ENCODE peak calls at places on chromosomes 4 and X, in four cellular contexts. One of them, this sample, is unnamed.

GRCh38 chr4:165355900-165356300 is 22.9 kb upstream of the CPE start:
- DNase-seq in thyroid gland: peak; percentile 41
- DNase-seq in upper lobe of left lung: no peak
- DNase-seq in GM12878: no peak
- DNase-seq in this sample: no peak

GRCh38 chr4:32226201-32226600 is 1506.0 kb downstream of the PCDH7 start:
- DNase-seq in thyroid gland: no peak
- DNase-seq in GM12878: no peak
- DNase-seq in upper lobe of left lung: no peak
- DNase-seq in this sample: no peak

GRCh38 chr4:43282534-43282933 is 390.0 kb downstream of the GRXCR1 start:
- DNase-seq in upper lobe of left lung: no peak
- DNase-seq in thyroid gland: no peak
- DNase-seq in GM12878: no peak
- DNase-seq in this sample: no peak

GRCh38 chr4:136186650-136187049 is 1345.6 kb downstream of the PCDH18 start:
- DNase-seq in upper lobe of left lung: no peak
- DNase-seq in GM12878: no peak
- DNase-seq in thyroid gland: no peak
- DNase-seq in this sample: no peak

GRCh38 chr4:186487726-186488125 is 67.6 kb downstream of the MTNR1A start:
- DNase-seq in upper lobe of left lung: no peak
- DNase-seq in GM12878: no peak
- DNase-seq in thyroid gland: no peak
- DNase-seq in this sample: no peak

GRCh38 chrX:85611926-85612325 is 232.5 kb upstream of the POF1B start:
- DNase-seq in thyroid gland: no peak
- DNase-seq in upper lobe of left lung: no peak
- DNase-seq in GM12878: no peak
- DNase-seq in this sample: no peak

GRCh38 chr4:124060261-124060918 is 652.1 kb downstream of the ANKRD50 start:
- DNase-seq in thyroid gland: peak; percentile 4
- DNase-seq in GM12878: peak; percentile 1
- DNase-seq in upper lobe of left lung: peak; percentile 47
- DNase-seq in this sample: peak; percentile 18

GRCh38 chr4:53123171-53123570 is 242.7 kb downstream of the SCFD2 start:
- DNase-seq in GM12878: no peak
- DNase-seq in upper lobe of left lung: no peak
- DNase-seq in thyroid gland: no peak
- DNase-seq in this sample: no peak

GRCh38 chr4:143489116-143489515 is 24.4 kb upstream of the SMARCA5 start:
- DNase-seq in upper lobe of left lung: no peak
- DNase-seq in thyroid gland: no peak
- DNase-seq in GM12878: no peak
- DNase-seq in this sample: no peak

GRCh38 chrX:120727503-120727902 is 97.6 kb upstream of the C1GALT1C1 start:
- DNase-seq in thyroid gland: no peak
- DNase-seq in upper lobe of left lung: no peak
- DNase-seq in GM12878: no peak
- DNase-seq in this sample: no peak

GRCh38 chr4:184514121-184514988 is 40.0 kb upstream of the IRF2 start:
- DNase-seq in upper lobe of left lung: peak; percentile 75
- DNase-seq in GM12878: peak; percentile 94
- DNase-seq in thyroid gland: peak; percentile 30
- DNase-seq in this sample: peak; percentile 48

GRCh38 chr4:74933562-74934015 is 673 bp downstream of the PARM1 start:
- DNase-seq in thyroid gland: peak; percentile 48
- DNase-seq in GM12878: no peak
- DNase-seq in upper lobe of left lung: peak; percentile 43
- DNase-seq in this sample: peak; percentile 40

GRCh38 chrX:48695524-48695875 is 1.0 kb upstream of the SUV39H1 start:
- DNase-seq in GM12878: no peak
- DNase-seq in upper lobe of left lung: no peak
- DNase-seq in thyroid gland: peak; percentile 1
- DNase-seq in this sample: no peak

GRCh38 chr4:17597517-17597916 is 16.9 kb upstream of the MED28 start:
- DNase-seq in thyroid gland: no peak
- DNase-seq in upper lobe of left lung: no peak
- DNase-seq in GM12878: no peak
- DNase-seq in this sample: no peak

GRCh38 chrX:65677954-65678469 is 10.6 kb downstream of the MSN start:
- DNase-seq in upper lobe of left lung: peak; percentile 36
- DNase-seq in GM12878: no peak
- DNase-seq in thyroid gland: no peak
- DNase-seq in this sample: no peak

GRCh38 chr4:150005537-150005936 is 72.7 kb upstream of the DCLK2 start:
- DNase-seq in GM12878: no peak
- DNase-seq in thyroid gland: no peak
- DNase-seq in upper lobe of left lung: no peak
- DNase-seq in this sample: no peak

GRCh38 chrX:11558972-11559371 is 106.7 kb downstream of the ARHGAP6 start:
- DNase-seq in thyroid gland: peak; percentile 1
- DNase-seq in upper lobe of left lung: no peak
- DNase-seq in GM12878: no peak
- DNase-seq in this sample: peak; percentile 12

DNA sequence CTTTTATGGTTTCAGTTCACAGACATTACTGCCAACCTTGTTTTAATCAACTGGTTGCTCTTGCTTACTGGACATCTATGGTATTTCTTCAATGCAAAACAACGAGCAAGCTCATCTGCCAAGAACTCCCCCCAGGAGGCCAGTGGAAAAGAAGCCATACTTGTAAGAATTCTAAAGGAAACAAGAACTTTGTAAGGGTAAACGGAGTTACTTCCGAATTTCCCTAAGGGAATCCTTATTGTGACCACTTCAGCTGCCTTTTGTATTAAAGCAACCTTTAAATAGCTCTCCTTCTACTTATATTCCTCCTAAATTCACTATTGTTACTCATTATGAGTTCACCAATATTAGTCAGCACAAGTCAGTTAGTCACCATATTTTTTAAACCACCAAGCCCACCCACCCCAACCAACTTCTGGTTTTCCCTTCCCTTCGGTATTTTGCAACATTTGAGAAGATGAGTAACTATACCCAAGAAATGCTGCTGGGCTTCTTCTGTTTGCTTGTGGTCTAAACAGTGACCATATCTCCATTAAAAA is 602.8 kb upstream of the DIPK2B start:
- DNase-seq in GM12878: no peak
- DNase-seq in upper lobe of left lung: no peak
- DNase-seq in thyroid gland: no peak
- DNase-seq in this sample: no peak
- H3K4me3 ChIP-seq in GM12878: no peak overlapping the region
- H3K4me3 ChIP-seq in upper lobe of left lung: no peak overlapping the region
- H3K4me3 ChIP-seq in thyroid gland: no peak overlapping the region
- H3K4me3 ChIP-seq in this sample: no peak overlapping the region

GRCh38 chr4:138238521-138239292 is 3.4 kb downstream of the SLC7A11 start:
- DNase-seq in GM12878: no peak
- DNase-seq in upper lobe of left lung: no peak
- DNase-seq in thyroid gland: no peak
- DNase-seq in this sample: no peak
- TF ChIP-seq POLR2A in GM12878: no peak
- TF ChIP-seq POLR2A in upper lobe of left lung: no peak
- TF ChIP-seq POLR2A in thyroid gland: no peak
- TF ChIP-seq POLR2A in this sample: no peak

GRCh38 chr4:8589336-8589735 is 3.2 kb upstream of the CPZ start:
- DNase-seq in thyroid gland: no peak
- DNase-seq in GM12878: no peak
- DNase-seq in upper lobe of left lung: no peak
- DNase-seq in this sample: no peak

GRCh38 chr4:8586671-8587468 is 5.7 kb upstream of the CPZ start:
- DNase-seq in GM12878: no peak
- DNase-seq in upper lobe of left lung: peak; percentile 18
- DNase-seq in thyroid gland: peak; percentile 18
- DNase-seq in this sample: no peak

GRCh38 chr4:8589831-8590545 is 2.6 kb upstream of the CPZ start:
- DNase-seq in GM12878: no peak
- DNase-seq in upper lobe of left lung: no peak
- DNase-seq in thyroid gland: no peak
- DNase-seq in this sample: no peak

GRCh38 chr4:8587469-8588195 is 4.9 kb upstream of the CPZ start:
- DNase-seq in GM12878: no peak
- DNase-seq in thyroid gland: no peak
- DNase-seq in upper lobe of left lung: no peak
- DNase-seq in this sample: no peak

DNA sequence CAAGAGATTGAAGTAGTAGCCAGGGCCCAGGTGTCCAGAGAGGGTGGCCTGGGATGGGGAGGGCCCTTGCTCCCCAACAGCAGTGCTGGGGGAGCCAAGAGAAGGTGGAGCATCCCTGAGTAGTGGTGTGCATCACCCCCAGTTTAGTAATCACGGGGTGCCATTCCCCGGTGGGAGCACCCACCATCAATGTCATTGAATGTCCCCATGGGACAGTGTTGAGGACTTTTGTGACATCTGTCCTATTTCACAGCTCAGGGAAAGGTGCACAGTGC is 4.4 kb upstream of the CPZ start:
- DNase-seq in GM12878: no peak
- DNase-seq in thyroid gland: no peak
- DNase-seq in upper lobe of left lung: no peak
- DNase-seq in this sample: no peak
- H3K4me1 ChIP-seq in GM12878: no peaks in the 10 kb centered on the region
- H3K4me1 ChIP-seq in thyroid gland: peaks cover 7% of the 10 kb centered on the region
- H3K4me1 ChIP-seq in upper lobe of left lung: peaks cover 3% of the 10 kb centered on the region
- H3K4me1 ChIP-seq in this sample: no peaks in the 10 kb centered on the region

DNA sequence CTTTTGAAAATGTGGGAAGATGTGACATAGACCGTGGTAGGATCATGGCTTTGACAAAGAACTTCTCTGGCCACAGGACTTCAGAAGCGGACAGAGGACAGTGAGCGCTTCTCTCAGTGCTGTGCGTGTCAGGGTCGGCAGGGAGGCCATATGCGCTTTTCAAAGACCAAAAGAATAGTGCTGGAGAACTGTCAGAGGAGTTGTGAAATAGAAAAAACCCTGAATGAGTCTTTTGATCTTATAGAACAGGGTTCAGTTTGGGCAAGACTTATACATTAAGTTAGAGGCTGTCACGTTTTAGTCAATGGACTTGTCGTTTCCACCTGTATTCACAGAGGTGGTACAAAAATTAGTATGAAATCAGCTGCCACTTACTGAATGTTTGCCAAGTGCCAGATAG is 77.4 kb downstream of the PTTG2 start:
- DNase-seq in upper lobe of left lung: no peak
- DNase-seq in thyroid gland: no peak
- DNase-seq in GM12878: no peak
- DNase-seq in this sample: no peak
- H3K4me3 ChIP-seq in upper lobe of left lung: no peak overlapping the region
- H3K4me3 ChIP-seq in thyroid gland: no peak overlapping the region
- H3K4me3 ChIP-seq in GM12878: no peak overlapping the region
- H3K4me3 ChIP-seq in this sample: no peak overlapping the region

GRCh38 chr4:20253272-20253798 is 1.6 kb downstream of the SLIT2 start:
- DNase-seq in GM12878: no peak
- DNase-seq in upper lobe of left lung: no peak
- DNase-seq in thyroid gland: no peak
- DNase-seq in this sample: no peak

GRCh38 chr4:20252656-20253271 is 1.1 kb downstream of the SLIT2 start:
- DNase-seq in GM12878: no peak
- DNase-seq in upper lobe of left lung: peak; percentile 21
- DNase-seq in thyroid gland: peak; percentile 36
- DNase-seq in this sample: peak; percentile 11

GRCh38 chr4:20253799-20254409 is 2.2 kb downstream of the SLIT2 start:
- DNase-seq in GM12878: no peak
- DNase-seq in upper lobe of left lung: peak; percentile 21
- DNase-seq in thyroid gland: peak; percentile 26
- DNase-seq in this sample: peak; percentile 12

GRCh38 chr4:20251061-20251795 is 477 bp upstream of the SLIT2 start:
- DNase-seq in upper lobe of left lung: no peak
- DNase-seq in thyroid gland: no peak
- DNase-seq in GM12878: no peak
- DNase-seq in this sample: no peak

GRCh38 chr4:20251796-20252655 is at the start of gene SLIT2:
- DNase-seq in GM12878: no peak
- DNase-seq in thyroid gland: peak; percentile 82
- DNase-seq in upper lobe of left lung: peak; percentile 64
- DNase-seq in this sample: peak; percentile 81
- TF ChIP-seq POLR2A in GM12878: no peak
- TF ChIP-seq POLR2A in thyroid gland: no peak
- TF ChIP-seq POLR2A in upper lobe of left lung: peak; percentile 43
- TF ChIP-seq POLR2A in this sample: peak; percentile 59

GRCh38 chr4:81030617-81031388 is at the start of gene BMP3:
- DNase-seq in thyroid gland: peak; percentile 4
- DNase-seq in upper lobe of left lung: peak; percentile 70
- DNase-seq in GM12878: no peak
- DNase-seq in this sample: peak; percentile 73

GRCh38 chr4:81031389-81032173 is 1.1 kb downstream of the BMP3 start:
- DNase-seq in upper lobe of left lung: peak; percentile 25
- DNase-seq in GM12878: no peak
- DNase-seq in thyroid gland: peak; percentile 1
- DNase-seq in this sample: no peak

GRCh38 chr4:81032174-81032551 is 1.7 kb downstream of the BMP3 start:
- DNase-seq in thyroid gland: no peak
- DNase-seq in GM12878: no peak
- DNase-seq in upper lobe of left lung: no peak
- DNase-seq in this sample: no peak

GRCh38 chr4:81030061-81030616 is 369 bp upstream of the BMP3 start:
- DNase-seq in upper lobe of left lung: no peak
- DNase-seq in thyroid gland: no peak
- DNase-seq in GM12878: no peak
- DNase-seq in this sample: no peak

DNA sequence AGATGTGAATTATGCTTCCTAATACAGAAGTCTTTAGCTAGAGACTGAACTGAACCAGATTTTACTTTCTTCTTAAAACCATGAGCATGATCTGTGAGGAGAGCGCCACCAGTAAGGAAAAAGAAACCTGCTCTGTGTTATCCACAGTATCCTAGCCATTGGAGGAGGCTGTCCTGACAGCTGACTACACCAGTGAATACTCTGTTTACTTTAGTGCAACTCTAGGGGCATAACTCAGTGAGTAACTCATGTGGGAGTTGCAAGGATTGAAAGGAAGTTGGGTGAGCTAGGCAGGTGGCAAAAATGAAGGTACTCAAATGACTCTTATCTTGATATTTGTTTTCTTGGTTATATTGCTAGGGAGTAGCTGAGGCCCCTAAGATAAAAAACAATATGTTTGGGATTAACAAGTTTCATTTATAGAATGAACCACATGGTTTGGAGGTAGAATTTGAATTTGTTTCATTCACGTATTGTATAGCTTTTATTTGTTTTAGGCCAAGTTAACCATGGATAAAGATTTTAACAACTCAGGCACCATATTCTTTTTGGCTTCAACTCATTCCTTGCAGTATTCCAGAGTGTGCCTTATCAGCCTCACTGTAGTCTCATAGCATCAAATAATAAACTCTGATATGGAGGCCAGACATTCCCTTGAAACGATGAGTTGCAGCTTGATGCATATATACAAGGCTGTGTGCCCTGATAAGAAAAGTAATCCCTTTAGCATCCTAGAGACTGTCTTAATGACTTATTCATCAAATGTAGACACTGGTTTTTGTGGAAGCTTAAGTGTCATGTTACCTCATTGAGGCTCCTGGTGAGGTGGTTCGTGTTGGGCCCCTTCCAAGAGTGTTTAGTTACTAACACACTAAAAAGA is 2.5 kb downstream of the BMP3 start:
- DNase-seq in thyroid gland: no peak
- DNase-seq in GM12878: no peak
- DNase-seq in upper lobe of left lung: peak; percentile 25
- DNase-seq in this sample: no peak
- H3K4me1 ChIP-seq in thyroid gland: peaks cover 7% of the 10 kb centered on the region
- H3K4me1 ChIP-seq in GM12878: no peaks in the 10 kb centered on the region
- H3K4me1 ChIP-seq in upper lobe of left lung: peaks cover 15% of the 10 kb centered on the region
- H3K4me1 ChIP-seq in this sample: no peaks in the 10 kb centered on the region

GRCh38 chrX:153928846-153929245 is 2.8 kb upstream of the ARHGAP4 start:
- DNase-seq in upper lobe of left lung: peak; percentile 57
- DNase-seq in thyroid gland: no peak
- DNase-seq in GM12878: no peak
- DNase-seq in this sample: no peak
- H3K4me3 ChIP-seq in upper lobe of left lung: no peak overlapping the region
- H3K4me3 ChIP-seq in thyroid gland: no peak overlapping the region
- H3K4me3 ChIP-seq in GM12878: peak overlapping the region; percentile 55
- H3K4me3 ChIP-seq in this sample: no peak overlapping the region

GRCh38 chr4:76830612-76831474 is 67.1 kb downstream of the SOWAHB start:
- DNase-seq in upper lobe of left lung: peak; percentile 22
- DNase-seq in GM12878: no peak
- DNase-seq in thyroid gland: peak; percentile 39
- DNase-seq in this sample: peak; percentile 79
- TF ChIP-seq POLR2A in upper lobe of left lung: no peak
- TF ChIP-seq POLR2A in GM12878: no peak
- TF ChIP-seq POLR2A in thyroid gland: no peak
- TF ChIP-seq POLR2A in this sample: peak; percentile 83

This sample was measured in transverse colon.